ENCODE peak calls at places on chromosomes 2 and 18, in four cellular contexts. N is HCT116, Y is osteoblast, E is pancreas. O is an unnamed sample.

GRCh38 chr18:73954267-73954666 is 193.4 kb downstream of the FBXO15 start:
- DNase-seq in E (no peak), N (no peak), Y (no peak), O (no peak)

GRCh38 chr2:9623151-9623550 is 7.6 kb downstream of the YWHAQ start:
- DNase-seq in E (no peak), Y (no peak), N (no peak), O (no peak)

GRCh38 chr2:120871016-120871635 is 135.5 kb downstream of the GLI2 start:
- DNase-seq in N (no peak), E (no peak), Y (peak; percentile 41), O (no peak)

GRCh38 chr2:120765911-120766757 is 30.5 kb downstream of the GLI2 start:
- DNase-seq in Y (peak; percentile 96), N (no peak), E (peak; percentile 31), O (no peak)

GRCh38 chr2:121220995-121221394 is 64.0 kb downstream of the TFCP2L1 start:
- DNase-seq in Y (no peak), E (no peak), N (peak; percentile 53), O (no peak)

GRCh38 chr2:174660984-174661675 is 63.5 kb upstream of the WIPF1 start:
- DNase-seq in N (no peak), E (no peak), Y (no peak), O (no peak)

GRCh38 chr2:190512539-190513095 is 21.9 kb downstream of the NEMP2 start:
- DNase-seq in N (no peak), Y (no peak), E (no peak), O (no peak)

GRCh38 chr2:71880846-71881610 is 266.6 kb downstream of the CYP26B1 start:
- DNase-seq in E (no peak), Y (peak; percentile 94), N (peak; percentile 53), O (no peak)

GRCh38 chr2:241391892-241392665 is 36.0 kb downstream of the FARP2 start:
- DNase-seq in Y (peak; percentile 73), E (peak; percentile 26), N (peak; percentile 22), O (no peak)

GRCh38 chr2:31049913-31050588 is 88.2 kb downstream of the GALNT14 start:
- DNase-seq in Y (no peak), E (peak; percentile 10), N (no peak), O (peak; percentile 45)

GRCh38 chr2:201406077-201406662 is 45.1 kb downstream of the TRAK2 start:
- DNase-seq in N (no peak), E (peak; percentile 40), Y (peak; percentile 8), O (peak; percentile 59)

GRCh38 chr18:9595197-9595596 is 19.2 kb downstream of the PPP4R1 start:
- DNase-seq in Y (no peak), N (no peak), E (no peak), O (no peak)

GRCh38 chr2:86039178-86039962 is 66.3 kb downstream of the POLR1A start:
- DNase-seq in N (no peak), Y (no peak), E (no peak), O (no peak)

GRCh38 chr2:8515390-8515761 is 166.5 kb upstream of the ID2 start:
- DNase-seq in N (no peak), E (no peak), Y (peak; percentile 59), O (no peak)
- H3K4me3 ChIP-seq in N (no peak overlapping the region), E (no peak overlapping the region), Y (no peak overlapping the region), O (no peak overlapping the region)

GRCh38 chr18:30361864-30362540 is 680.5 kb downstream of the DSC3 start:
- DNase-seq in N (no peak), E (no peak), Y (no peak), O (no peak)
- TF ChIP-seq CTCF in N (no peak), E (no peak), Y (no peak), O (no peak)

GRCh38 chr2:223102040-223102899 is 50.3 kb downstream of the KCNE4 start:
- DNase-seq in Y (no peak), E (no peak), N (peak; percentile 2), O (no peak)
- H3K4me3 ChIP-seq in Y (no peak overlapping the region), E (no peak overlapping the region), N (no peak overlapping the region), O (no peak overlapping the region)

GRCh38 chr2:148814853-148815419 is 60.1 kb upstream of the KIF5C start:
- DNase-seq in Y (peak; percentile 17), E (no peak), N (no peak), O (no peak)

GRCh38 chr2:148816176-148816575 is 58.9 kb upstream of the KIF5C start:
- DNase-seq in N (no peak), Y (no peak), E (no peak), O (no peak)

GRCh38 chr2:148812306-148812705 is 62.7 kb upstream of the KIF5C start:
- DNase-seq in N (no peak), E (no peak), Y (peak; percentile 71), O (no peak)

GRCh38 chr2:148814143-148814852 is 60.7 kb upstream of the KIF5C start:
- DNase-seq in N (no peak), Y (no peak), E (no peak), O (peak; percentile 31)

DNA sequence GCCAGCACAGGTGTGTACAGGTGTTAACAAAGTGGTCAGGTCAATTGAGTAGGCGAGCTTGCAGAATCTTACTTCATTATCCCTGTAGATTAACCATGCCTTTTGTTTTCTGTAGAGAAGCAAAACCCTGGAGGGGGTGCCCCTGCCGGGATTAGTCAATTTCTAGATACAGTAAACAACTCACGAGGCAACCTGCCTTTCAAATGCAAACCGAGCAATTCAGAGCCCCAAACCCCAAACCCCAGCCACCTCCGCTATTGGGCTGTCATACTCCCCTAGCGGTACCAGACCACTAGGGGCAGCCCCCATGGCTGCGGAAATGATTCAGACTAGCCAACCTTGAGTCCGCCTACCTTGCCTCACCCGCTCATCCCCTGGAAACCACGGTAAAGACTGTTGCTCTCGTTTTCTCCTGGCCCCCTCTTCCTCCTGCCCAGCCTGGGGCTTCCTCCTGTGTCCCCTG is 61.4 kb upstream of the KIF5C start:
- DNase-seq in N (no peak), Y (no peak), E (no peak), O (no peak)
- TF ChIP-seq CTCF in N (no peak), Y (peak; percentile 14), E (no peak), O (no peak)

GRCh38 chr2:25129901-25130520 is 38.4 kb downstream of the POMC start:
- DNase-seq in Y (no peak), N (no peak), E (no peak), O (no peak)

GRCh38 chr2:25132296-25132630 is 36.1 kb downstream of the POMC start:
- DNase-seq in N (no peak), E (no peak), Y (no peak), O (no peak)

GRCh38 chr2:25132693-25133092 is 35.7 kb downstream of the POMC start:
- DNase-seq in Y (no peak), E (no peak), N (no peak), O (no peak)

GRCh38 chr2:25131567-25132295 is 36.6 kb downstream of the POMC start:
- DNase-seq in E (no peak), N (no peak), Y (no peak), O (no peak)

GRCh38 chr2:25131253-25131566 is 37.2 kb downstream of the POMC start:
- DNase-seq in Y (no peak), N (no peak), E (no peak), O (no peak)
- H3K4me3 ChIP-seq in Y (no peak overlapping the region), N (no peak overlapping the region), E (no peak overlapping the region), O (no peak overlapping the region)

O was measured in LNCaP clone FGC.